ENCODE peak calls at places on chromosome 14, in seven cellular contexts. J, D, E, Y, O, M and V are unnamed samples.
A peak's percentile ranks its signal among the peaks of the same experiment; 100 is the strongest.

GRCh38 chr14:76953196-76953945 is 75.1 kb downstream of the IRF2BPL start:
- DNase-seq in J (peak; percentile 86), D (peak; percentile 78), E (no peak), Y (peak; percentile 72), O (peak; percentile 82), M (peak; percentile 87), V (no peak)

GRCh38 chr14:72457641-72458040 is 436.3 kb downstream of the DPF3 start:
- DNase-seq in J (peak; percentile 83), D (no peak), E (no peak), Y (no peak), O (no peak), M (no peak), V (no peak)

GRCh38 chr14:34424488-34424887 is 37.6 kb downstream of the SPTSSA start:
- DNase-seq in J (no peak), D (no peak), E (no peak), Y (no peak), O (no peak), M (no peak), V (no peak)

GRCh38 chr14:57058319-57058718 is 210.4 kb downstream of the EXOC5 start:
- DNase-seq in J (no peak), D (no peak), E (no peak), Y (no peak), O (no peak), M (no peak), V (no peak)

GRCh38 chr14:39430762-39431415 is 1.3 kb downstream of the FBXO33 start:
- DNase-seq in J (peak; percentile 23), D (no peak), E (no peak), Y (peak; percentile 20), O (no peak), M (peak; percentile 74), V (no peak)

GRCh38 chr14:97138801-97139200 is 341.6 kb downstream of the VRK1 start:
- DNase-seq in J (no peak), D (no peak), E (no peak), Y (no peak), O (no peak), M (no peak), V (no peak)

GRCh38 chr14:60311417-60311816 is 62.4 kb downstream of the PPM1A start:
- DNase-seq in J (peak; percentile 73), D (no peak), E (peak; percentile 28), Y (peak; percentile 36), O (no peak), M (no peak), V (no peak)

GRCh38 chr14:27075503-27075902 is 477.7 kb upstream of the NOVA1 start:
- DNase-seq in J (no peak), D (no peak), E (no peak), Y (no peak), O (no peak), M (no peak), V (no peak)

GRCh38 chr14:99093532-99094517 is 178.2 kb downstream of the BCL11B start:
- DNase-seq in J (no peak), D (no peak), E (no peak), Y (no peak), O (no peak), M (peak; percentile 33), V (peak; percentile 34)

GRCh38 chr14:70416322-70416716 is 571 bp downstream of the SYNJ2BP start:
- DNase-seq in J (peak; percentile 14), D (no peak), E (no peak), Y (no peak), O (no peak), M (no peak), V (no peak)

GRCh38 chr14:77882098-77882497 is 82.2 kb downstream of the ADCK1 start:
- DNase-seq in J (no peak), D (no peak), E (no peak), Y (no peak), O (peak; percentile 70), M (no peak), V (no peak)

GRCh38 chr14:34212172-34212571 is 249.9 kb downstream of the SPTSSA start:
- DNase-seq in J (no peak), D (no peak), E (no peak), Y (no peak), O (no peak), M (no peak), V (no peak)

GRCh38 chr14:97713023-97713422 is 915.8 kb downstream of the VRK1 start:
- DNase-seq in J (no peak), D (no peak), E (no peak), Y (no peak), O (no peak), M (no peak), V (no peak)

GRCh38 chr14:99774526-99775307 is 18.5 kb upstream of the EML1 start:
- DNase-seq in J (peak; percentile 70), D (no peak), E (no peak), Y (no peak), O (no peak), M (no peak), V (no peak)

GRCh38 chr14:105859717-105860614 is 333.6 kb downstream of the TMEM121 start:
- DNase-seq in J (no peak), D (no peak), E (no peak), Y (no peak), O (peak; percentile 9), M (peak; percentile 78), V (no peak)

GRCh38 chr14:73802431-73803188 is 49.0 kb upstream of the PTGR2 start:
- DNase-seq in J (no peak), D (peak; percentile 76), E (no peak), Y (peak; percentile 18), O (no peak), M (no peak), V (no peak)

GRCh38 chr14:75518625-75519024 is 3.6 kb upstream of the BATF start:
- DNase-seq in J (peak; percentile 38), D (no peak), E (no peak), Y (peak; percentile 23), O (no peak), M (no peak), V (no peak)

GRCh38 chr14:72739446-72740405 is 154.2 kb downstream of the DPF3 start:
- DNase-seq in J (no peak), D (peak; percentile 4), E (no peak), Y (no peak), O (no peak), M (no peak), V (no peak)

GRCh38 chr14:55845963-55846851 is 266.2 kb downstream of the KTN1 start:
- DNase-seq in J (no peak), D (no peak), E (no peak), Y (no peak), O (no peak), M (no peak), V (no peak)

GRCh38 chr14:97021571-97022171 is 224.5 kb downstream of the VRK1 start:
- DNase-seq in J (no peak), D (no peak), E (no peak), Y (no peak), O (no peak), M (no peak), V (no peak)

GRCh38 chr14:64726585-64726890 is 22.3 kb downstream of the PLEKHG3 start:
- DNase-seq in J (peak; percentile 67), D (peak; percentile 94), E (no peak), Y (no peak), O (peak; percentile 31), M (peak; percentile 24), V (no peak)

GRCh38 chr14:20659813-20660395 is 18.4 kb upstream of the OR6S1 start:
- DNase-seq in J (no peak), D (no peak), E (no peak), Y (no peak), O (no peak), M (peak; percentile 32), V (no peak)

GRCh38 chr14:61179776-61180398 is 101.3 kb downstream of the TMEM30B start:
- DNase-seq in J (peak; percentile 35), D (no peak), E (no peak), Y (peak; percentile 4), O (no peak), M (no peak), V (no peak)

GRCh38 chr14:103281496-103282231 is 52.4 kb upstream of the EIF5 start:
- DNase-seq in J (peak; percentile 79), D (peak; percentile 42), E (peak; percentile 31), Y (peak; percentile 27), O (no peak), M (no peak), V (peak; percentile 21)
- TF ChIP-seq CTCF in J (peak; percentile 82), D (peak; percentile 15), E (peak; percentile 62), Y (peak; percentile 48), O (peak; percentile 14), M (peak; percentile 23), V (peak; percentile 56)

GRCh38 chr14:49581209-49581960 is 4.8 kb downstream of the RPS29 start:
- DNase-seq in J (no peak), D (no peak), E (no peak), Y (no peak), O (no peak), M (no peak), V (no peak)

GRCh38 chr14:49584058-49584457 is 2.1 kb downstream of the RPS29 start:
- DNase-seq in J (no peak), D (no peak), E (no peak), Y (no peak), O (no peak), M (no peak), V (no peak)

GRCh38 chr14:49583629-49584028 is 2.6 kb downstream of the RPS29 start:
- DNase-seq in J (no peak), D (no peak), E (no peak), Y (no peak), O (no peak), M (no peak), V (no peak)

GRCh38 chr14:49581961-49582210 is 4.3 kb downstream of the RPS29 start:
- DNase-seq in J (no peak), D (no peak), E (no peak), Y (no peak), O (no peak), M (no peak), V (no peak)

DNA sequence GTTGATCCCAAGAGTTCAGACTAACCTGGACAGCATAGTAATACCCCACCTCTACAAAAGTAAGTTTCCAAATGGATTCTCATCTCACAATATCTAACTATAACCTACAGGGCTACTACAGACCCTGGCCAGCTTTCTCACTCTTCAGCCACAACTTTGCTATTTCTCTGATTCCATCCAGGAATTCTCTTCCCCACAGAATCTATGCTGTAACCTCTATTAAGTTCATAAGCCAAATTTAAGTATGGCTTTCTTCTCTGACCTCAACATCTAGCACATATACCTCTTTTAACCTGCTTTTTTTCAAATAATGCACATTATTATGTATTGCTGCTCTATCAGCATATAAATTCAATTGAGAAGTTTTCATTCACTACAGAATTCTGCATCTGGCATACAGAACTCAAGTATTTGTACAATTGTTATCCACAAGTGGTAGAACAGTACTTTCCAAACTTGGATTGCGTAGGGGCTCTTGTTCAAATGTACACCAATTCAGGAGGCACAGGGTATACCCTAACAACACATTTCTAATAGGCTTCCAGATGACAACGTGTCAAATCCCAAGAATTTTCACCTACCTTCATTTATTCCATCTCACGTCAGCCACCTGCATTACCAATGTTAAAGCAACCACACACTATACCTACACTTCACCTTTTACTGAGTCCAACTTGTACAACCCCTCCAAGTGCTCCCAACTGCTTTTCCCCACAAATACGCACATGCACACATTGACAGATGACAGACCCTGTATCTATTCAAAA is 3.8 kb downstream of the RPS29 start:
- DNase-seq in J (no peak), D (no peak), E (no peak), Y (no peak), O (no peak), M (no peak), V (no peak)
- TF ChIP-seq CTCF in J (no peak), D (no peak), E (no peak), Y (no peak), O (no peak), M (no peak), V (no peak)

GRCh38 chr14:58467575-58467974 is 40.1 kb downstream of the KIAA0586 start:
- DNase-seq in J (no peak), D (no peak), E (no peak), Y (no peak), O (no peak), M (no peak), V (no peak)
- TF ChIP-seq CTCF in J (no peak), D (no peak), E (no peak), Y (no peak), O (no peak), M (no peak), V (no peak)

GRCh38 chr14:83940253-83940652 is 1589.7 kb upstream of the FLRT2 start:
- DNase-seq in J (peak; percentile 28), D (no peak), E (no peak), Y (peak; percentile 17), O (no peak), M (no peak), V (no peak)
- TF ChIP-seq CTCF in J (peak; percentile 37), D (no peak), E (no peak), Y (no peak), O (no peak), M (no peak), V (no peak)